ENCODE peak calls at places on chromosomes 6 and 20, in eight cellular contexts. One of them, this sample, is unnamed.

GRCh38 chr6:46170357-46171289 is at the start of gene ENPP5:
- DNase-seq in fibroblast of villous mesenchyme: no peak
- DNase-seq in progenitor cell of endocrine pancreas: peak
- DNase-seq in effector memory CD8-positive, alpha-beta T cell: peak
- DNase-seq in fibroblast of mammary gland: peak
- DNase-seq in EL: peak
- DNase-seq in NCI-H1092 treated with DMSO at 0.1 percent for 48 hours: peak
- DNase-seq in NCI-H2029 treated with DMSO at 0.1 percent for 48 hours: peak
- DNase-seq in this sample: peak

GRCh38 chr6:163419413-163420314 is 5.1 kb downstream of the QKI start:
- DNase-seq in fibroblast of villous mesenchyme: peak
- DNase-seq in fibroblast of mammary gland: peak
- DNase-seq in effector memory CD8-positive, alpha-beta T cell: no peak
- DNase-seq in progenitor cell of endocrine pancreas: no peak
- DNase-seq in EL: peak
- DNase-seq in NCI-H2029 treated with DMSO at 0.1 percent for 48 hours: no peak
- DNase-seq in NCI-H1092 treated with DMSO at 0.1 percent for 48 hours: no peak
- DNase-seq in this sample: no peak

GRCh38 chr6:166932116-166932515 is 24.2 kb downstream of the RNASET2 start:
- DNase-seq in EL: no peak
- DNase-seq in effector memory CD8-positive, alpha-beta T cell: no peak
- DNase-seq in fibroblast of villous mesenchyme: no peak
- DNase-seq in NCI-H1092 treated with DMSO at 0.1 percent for 48 hours: no peak
- DNase-seq in fibroblast of mammary gland: no peak
- DNase-seq in NCI-H2029 treated with DMSO at 0.1 percent for 48 hours: no peak
- DNase-seq in progenitor cell of endocrine pancreas: no peak
- DNase-seq in this sample: no peak

GRCh38 chr6:28742668-28743270 is 181.0 kb downstream of the TRIM27 start:
- DNase-seq in fibroblast of mammary gland: peak
- DNase-seq in effector memory CD8-positive, alpha-beta T cell: no peak
- DNase-seq in NCI-H1092 treated with DMSO at 0.1 percent for 48 hours: no peak
- DNase-seq in NCI-H2029 treated with DMSO at 0.1 percent for 48 hours: no peak
- DNase-seq in progenitor cell of endocrine pancreas: no peak
- DNase-seq in EL: peak
- DNase-seq in fibroblast of villous mesenchyme: peak
- DNase-seq in this sample: no peak

GRCh38 chr20:64232794-64233193 is 22.8 kb upstream of the PCMTD2 start:
- DNase-seq in effector memory CD8-positive, alpha-beta T cell: no peak
- DNase-seq in NCI-H1092 treated with DMSO at 0.1 percent for 48 hours: peak
- DNase-seq in NCI-H2029 treated with DMSO at 0.1 percent for 48 hours: peak
- DNase-seq in progenitor cell of endocrine pancreas: no peak
- DNase-seq in fibroblast of villous mesenchyme: no peak
- DNase-seq in EL: peak
- DNase-seq in fibroblast of mammary gland: no peak
- DNase-seq in this sample: no peak

GRCh38 chr6:88612631-88613030 is 350.8 kb downstream of the RNGTT start:
- DNase-seq in NCI-H2029 treated with DMSO at 0.1 percent for 48 hours: no peak
- DNase-seq in fibroblast of villous mesenchyme: no peak
- DNase-seq in EL: no peak
- DNase-seq in fibroblast of mammary gland: no peak
- DNase-seq in progenitor cell of endocrine pancreas: no peak
- DNase-seq in NCI-H1092 treated with DMSO at 0.1 percent for 48 hours: no peak
- DNase-seq in effector memory CD8-positive, alpha-beta T cell: no peak
- DNase-seq in this sample: no peak

GRCh38 chr6:38638941-38639497 is 710 bp downstream of the BTBD9 start:
- DNase-seq in fibroblast of mammary gland: peak
- DNase-seq in NCI-H1092 treated with DMSO at 0.1 percent for 48 hours: no peak
- DNase-seq in fibroblast of villous mesenchyme: peak
- DNase-seq in EL: peak
- DNase-seq in progenitor cell of endocrine pancreas: peak
- DNase-seq in NCI-H2029 treated with DMSO at 0.1 percent for 48 hours: no peak
- DNase-seq in effector memory CD8-positive, alpha-beta T cell: peak
- DNase-seq in this sample: no peak

GRCh38 chr6:24761193-24761835 is 13.4 kb upstream of the GMNN start:
- DNase-seq in effector memory CD8-positive, alpha-beta T cell: no peak
- DNase-seq in NCI-H1092 treated with DMSO at 0.1 percent for 48 hours: no peak
- DNase-seq in fibroblast of villous mesenchyme: no peak
- DNase-seq in progenitor cell of endocrine pancreas: no peak
- DNase-seq in fibroblast of mammary gland: no peak
- DNase-seq in NCI-H2029 treated with DMSO at 0.1 percent for 48 hours: no peak
- DNase-seq in EL: no peak
- DNase-seq in this sample: peak

GRCh38 chr6:157677235-157677634 is 145.8 kb upstream of the SNX9 start:
- DNase-seq in NCI-H1092 treated with DMSO at 0.1 percent for 48 hours: no peak
- DNase-seq in NCI-H2029 treated with DMSO at 0.1 percent for 48 hours: no peak
- DNase-seq in EL: no peak
- DNase-seq in progenitor cell of endocrine pancreas: no peak
- DNase-seq in fibroblast of mammary gland: no peak
- DNase-seq in fibroblast of villous mesenchyme: no peak
- DNase-seq in effector memory CD8-positive, alpha-beta T cell: no peak
- DNase-seq in this sample: no peak

GRCh38 chr20:59469266-59470252 is 134.8 kb upstream of the PHACTR3 start:
- DNase-seq in NCI-H2029 treated with DMSO at 0.1 percent for 48 hours: no peak
- DNase-seq in fibroblast of mammary gland: no peak
- DNase-seq in progenitor cell of endocrine pancreas: no peak
- DNase-seq in EL: no peak
- DNase-seq in effector memory CD8-positive, alpha-beta T cell: no peak
- DNase-seq in NCI-H1092 treated with DMSO at 0.1 percent for 48 hours: no peak
- DNase-seq in fibroblast of villous mesenchyme: no peak
- DNase-seq in this sample: no peak

GRCh38 chr20:35721219-35721618 is 20.8 kb downstream of the RBM39 start:
- DNase-seq in fibroblast of villous mesenchyme: no peak
- DNase-seq in EL: no peak
- DNase-seq in fibroblast of mammary gland: no peak
- DNase-seq in progenitor cell of endocrine pancreas: no peak
- DNase-seq in NCI-H1092 treated with DMSO at 0.1 percent for 48 hours: no peak
- DNase-seq in NCI-H2029 treated with DMSO at 0.1 percent for 48 hours: no peak
- DNase-seq in effector memory CD8-positive, alpha-beta T cell: no peak
- DNase-seq in this sample: no peak

GRCh38 chr20:53088786-53089185 is 116.6 kb downstream of the TSHZ2 start:
- DNase-seq in EL: no peak
- DNase-seq in progenitor cell of endocrine pancreas: no peak
- DNase-seq in NCI-H1092 treated with DMSO at 0.1 percent for 48 hours: no peak
- DNase-seq in NCI-H2029 treated with DMSO at 0.1 percent for 48 hours: no peak
- DNase-seq in fibroblast of mammary gland: no peak
- DNase-seq in effector memory CD8-positive, alpha-beta T cell: no peak
- DNase-seq in fibroblast of villous mesenchyme: no peak
- DNase-seq in this sample: no peak

This sample was measured in right cardiac atrium.